ENCODE peak calls at places on chromosomes 6 and 20, in ten cellular contexts. K, V, H, O, E, C, N, R, Z and G are unnamed samples.

GRCh38 chr6:45576648-45577624 is 199.2 kb upstream of the SUPT3H start:
- DNase-seq in H (no peak), C (peak), E (no peak), O (no peak), V (peak), Z (peak), R (no peak), N (no peak), K (no peak), G (no peak)

GRCh38 chr6:160742090-160742489 is 40.0 kb downstream of the PLG start:
- DNase-seq in C (no peak), E (no peak), K (no peak), Z (no peak), R (no peak), N (no peak), H (no peak), O (no peak), V (no peak), G (no peak)

GRCh38 chr20:43916875-43917371 is 2.3 kb downstream of the TOX2 start:
- DNase-seq in H (peak), Z (peak), R (no peak), E (no peak), K (no peak), O (no peak), N (no peak), C (no peak), V (no peak), G (no peak)

GRCh38 chr6:130893277-130893676 is 66.1 kb downstream of the SMLR1 start:
- DNase-seq in C (no peak), V (no peak), O (no peak), H (no peak), R (no peak), K (no peak), Z (no peak), E (no peak), N (no peak), G (no peak)

GRCh38 chr6:111307275-111307858 is 175.7 kb downstream of the REV3L start:
- DNase-seq in K (no peak), N (no peak), R (no peak), E (no peak), O (no peak), C (no peak), H (no peak), Z (no peak), V (peak), G (no peak)

GRCh38 chr6:37218501-37218900 is 39.1 kb upstream of the TBC1D22B start:
- DNase-seq in C (no peak), H (no peak), O (no peak), Z (no peak), K (no peak), R (no peak), V (no peak), E (no peak), N (no peak), G (no peak)

GRCh38 chr20:4684837-4685413 is 36.8 kb upstream of the PRND start:
- DNase-seq in Z (peak), V (peak), O (no peak), C (no peak), K (peak), N (no peak), R (no peak), H (peak), E (no peak), G (no peak)

GRCh38 chr6:102885165-102885564 is 1491.7 kb downstream of the GRIK2 start:
- DNase-seq in K (no peak), E (no peak), O (no peak), H (no peak), N (no peak), Z (no peak), V (no peak), R (no peak), C (no peak), G (no peak)

GRCh38 chr6:90294989-90295853 is 1.4 kb downstream of the BACH2 start:
- DNase-seq in C (peak), R (no peak), E (peak), Z (peak), H (peak), O (peak), N (peak), K (peak), V (peak), G (peak)

GRCh38 chr6:15539722-15540270 is 123.0 kb downstream of the DTNBP1 start:
- DNase-seq in Z (no peak), V (peak), O (no peak), R (no peak), K (peak), H (no peak), E (no peak), C (no peak), N (no peak), G (no peak)

GRCh38 chr6:11217360-11218076 is 14.9 kb downstream of the NEDD9 start:
- DNase-seq in Z (no peak), V (no peak), N (no peak), E (no peak), R (no peak), O (no peak), H (no peak), C (no peak), K (no peak), G (no peak)

GRCh38 chr6:16129623-16130243 is 847 bp downstream of the MYLIP start:
- DNase-seq in C (peak), E (peak), K (no peak), N (no peak), H (peak), R (peak), V (no peak), Z (peak), O (no peak), G (no peak)

GRCh38 chr20:32474967-32475819 is 109.9 kb downstream of the NOL4L start:
- DNase-seq in C (peak), O (peak), E (peak), V (peak), R (peak), K (peak), N (peak), H (peak), Z (peak), G (no peak)

GRCh38 chr6:154408906-154409500 is 52.4 kb upstream of the IPCEF1 start:
- DNase-seq in V (peak), K (peak), H (peak), N (no peak), E (no peak), O (no peak), C (no peak), R (peak), Z (peak), G (no peak)

GRCh38 chr20:14716251-14716650 is 378.8 kb upstream of the FLRT3 start:
- DNase-seq in Z (no peak), E (peak), R (no peak), O (no peak), V (no peak), C (no peak), H (no peak), N (no peak), K (no peak), G (no peak)

GRCh38 chr6:44685213-44685612 is 297.7 kb downstream of the CDC5L start:
- DNase-seq in C (no peak), V (no peak), H (no peak), R (no peak), K (no peak), N (no peak), Z (no peak), O (no peak), E (no peak), G (no peak)

GRCh38 chr6:109961666-109962065 is 16.4 kb upstream of the GPR6 start:
- DNase-seq in C (no peak), R (no peak), V (no peak), K (no peak), E (no peak), H (peak), O (no peak), Z (peak), N (peak), G (no peak)

GRCh38 chr20:13262701-13263335 is 41.7 kb downstream of the ISM1 start:
- DNase-seq in C (no peak), H (no peak), N (no peak), Z (no peak), K (no peak), V (peak), O (no peak), R (no peak), E (no peak), G (no peak)

GRCh38 chr6:85452441-85452881 is 2.6 kb downstream of the NT5E start:
- DNase-seq in N (peak), C (no peak), R (no peak), Z (peak), O (no peak), K (peak), H (peak), E (no peak), V (peak), G (no peak)

GRCh38 chr20:64099880-64100565 is 7.3 kb downstream of the NPBWR2 start:
- DNase-seq in O (peak), Z (no peak), R (no peak), E (no peak), V (no peak), N (no peak), H (no peak), C (no peak), K (no peak), G (no peak)

GRCh38 chr6:150959071-150959637 is 93.7 kb downstream of the MTHFD1L start:
- DNase-seq in R (no peak), Z (no peak), C (no peak), O (no peak), E (no peak), N (peak), H (no peak), V (no peak), K (no peak), G (no peak)

GRCh38 chr20:20261159-20261558 is 106.7 kb upstream of the INSM1 start:
- DNase-seq in H (no peak), C (no peak), E (no peak), R (no peak), K (no peak), N (no peak), V (no peak), O (no peak), Z (no peak), G (no peak)

GRCh38 chr6:2940010-2940850 is 31.1 kb downstream of the SERPINB6 start:
- DNase-seq in C (no peak), O (no peak), R (no peak), K (no peak), E (no peak), Z (no peak), N (no peak), V (no peak), H (no peak), G (peak)

GRCh38 chr20:48308232-48308781 is 519.5 kb downstream of the PREX1 start:
- DNase-seq in V (no peak), H (no peak), K (no peak), O (no peak), C (no peak), N (no peak), R (no peak), E (no peak), Z (no peak), G (no peak)

GRCh38 chr6:44696686-44697085 is 309.2 kb downstream of the CDC5L start:
- DNase-seq in Z (no peak), H (no peak), O (no peak), K (peak), V (no peak), E (no peak), C (no peak), N (peak), R (no peak), G (no peak)

GRCh38 chr6:124798942-124799496 is 163.2 kb upstream of the RNF217 start:
- DNase-seq in N (no peak), V (peak), O (no peak), E (no peak), H (no peak), C (no peak), R (no peak), Z (no peak), K (no peak), G (no peak)

GRCh38 chr6:13480631-13481501 is 6.5 kb downstream of the GFOD1 start:
- DNase-seq in C (no peak), V (no peak), N (no peak), Z (peak), H (no peak), E (no peak), K (no peak), R (no peak), O (no peak), G (no peak)

GRCh38 chr20:21006611-21007010 is 99.5 kb downstream of the LINC00237 start:
- DNase-seq in C (no peak), H (no peak), N (no peak), K (no peak), O (no peak), R (no peak), V (no peak), E (no peak), Z (no peak), G (no peak)

GRCh38 chr6:139080255-139080920 is 51.8 kb downstream of the ABRACL start:
- DNase-seq in R (no peak), C (no peak), K (peak), N (peak), O (no peak), Z (peak), E (no peak), H (peak), V (no peak), G (no peak)

GRCh38 chr6:137779982-137780381 is 87.1 kb upstream of the TNFAIP3 start:
- DNase-seq in K (no peak), C (no peak), R (no peak), N (no peak), Z (no peak), V (no peak), E (no peak), O (no peak), H (no peak), G (no peak)

GRCh38 chr20:17568972-17569471 is 853 bp upstream of the DSTN start:
- DNase-seq in V (peak), E (peak), C (peak), O (peak), N (peak), Z (peak), K (peak), H (peak), R (peak), G (peak)

GRCh38 chr20:8853805-8854338 is 215.0 kb upstream of the PLCB4 start:
- DNase-seq in R (peak), N (peak), V (peak), E (peak), C (no peak), Z (peak), H (peak), K (peak), O (peak), G (peak)

GRCh38 chr6:36349240-36349639 is 12.6 kb upstream of the BNIP5 start:
- DNase-seq in C (no peak), V (no peak), K (no peak), R (no peak), H (no peak), E (no peak), Z (peak), N (no peak), O (peak), G (peak)

DNA sequence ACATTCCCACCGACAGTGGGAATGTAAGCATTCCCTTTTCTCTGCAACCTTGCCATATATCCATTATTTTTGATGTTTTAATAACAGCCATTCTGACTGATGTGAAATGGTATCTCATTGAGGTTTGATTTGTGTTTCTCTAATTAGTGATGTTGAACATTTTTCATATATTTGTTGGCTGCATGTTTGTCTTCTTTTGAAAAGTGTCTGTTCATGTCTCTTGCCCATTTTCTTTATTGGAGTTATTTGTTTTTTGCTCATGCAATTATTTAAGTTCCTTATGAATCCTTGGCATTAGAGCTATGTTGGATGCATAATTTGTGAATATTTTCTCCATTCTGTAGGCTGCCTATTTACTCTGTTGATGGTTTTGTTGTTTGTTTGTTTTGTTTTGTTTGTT is 18.0 kb upstream of the ABT1 start:
- DNase-seq in R (no peak), V (no peak), H (no peak), O (no peak), C (no peak), E (no peak), K (no peak), N (no peak), Z (no peak), G (no peak)
- H3K4me3 ChIP-seq in R (no peak), V (no peak), H (no peak), O (no peak), C (no peak), E (no peak), K (no peak), N (no peak), Z (no peak), G (no peak)

GRCh38 chr6:166826264-166826663 is 130.1 kb downstream of the RNASET2 start:
- DNase-seq in O (no peak), C (no peak), H (no peak), E (no peak), V (peak), N (peak), Z (peak), R (no peak), K (no peak), G (no peak)

GRCh38 chr6:166830185-166830890 is 126.0 kb downstream of the RNASET2 start:
- DNase-seq in K (no peak), R (no peak), Z (no peak), C (no peak), O (no peak), E (no peak), V (no peak), N (no peak), H (no peak), G (no peak)

GRCh38 chr6:166828397-166829002 is 127.8 kb downstream of the RNASET2 start:
- DNase-seq in V (no peak), O (no peak), N (no peak), C (no peak), E (no peak), Z (no peak), K (no peak), R (no peak), H (no peak), G (no peak)

GRCh38 chr6:166834049-166834448 is 122.3 kb downstream of the RNASET2 start:
- DNase-seq in K (no peak), V (no peak), Z (no peak), N (no peak), H (no peak), O (no peak), R (no peak), C (no peak), E (no peak), G (no peak)

GRCh38 chr6:166830891-166831363 is 125.4 kb downstream of the RNASET2 start:
- DNase-seq in V (no peak), K (no peak), R (no peak), E (no peak), C (no peak), O (no peak), H (no peak), Z (no peak), N (no peak), G (no peak)
- H3K4me3 ChIP-seq in V (no peak), K (no peak), R (no peak), E (no peak), C (no peak), O (no peak), H (no peak), Z (no peak), N (no peak), G (no peak)

GRCh38 chr20:62030834-62031434 is 34.7 kb downstream of the TAF4 start:
- DNase-seq in H (no peak), Z (no peak), C (peak), O (no peak), R (no peak), K (no peak), E (no peak), V (no peak), N (no peak), G (peak)
- H3K4me3 ChIP-seq in H (no peak), Z (no peak), C (no peak), O (no peak), R (no peak), K (no peak), E (no peak), V (no peak), N (no peak), G (no peak)

GRCh38 chr20:46650575-46651090 is 626 bp downstream of the SLC13A3 start:
- DNase-seq in V (no peak), K (no peak), H (no peak), O (no peak), N (no peak), C (no peak), Z (no peak), R (no peak), E (no peak), G (no peak)

GRCh38 chr20:46649650-46649949 is 1.7 kb downstream of the SLC13A3 start:
- DNase-seq in N (no peak), O (no peak), H (no peak), E (no peak), C (no peak), Z (no peak), K (no peak), V (no peak), R (no peak), G (no peak)

GRCh38 chr20:46649965-46650542 is 1.2 kb downstream of the SLC13A3 start:
- DNase-seq in C (no peak), K (no peak), R (no peak), O (no peak), N (no peak), V (no peak), H (no peak), Z (no peak), E (no peak), G (no peak)

GRCh38 chr20:46647469-46647868 is 3.8 kb downstream of the SLC13A3 start:
- DNase-seq in K (no peak), H (no peak), Z (no peak), E (peak), N (no peak), V (no peak), R (no peak), C (no peak), O (no peak), G (no peak)

DNA sequence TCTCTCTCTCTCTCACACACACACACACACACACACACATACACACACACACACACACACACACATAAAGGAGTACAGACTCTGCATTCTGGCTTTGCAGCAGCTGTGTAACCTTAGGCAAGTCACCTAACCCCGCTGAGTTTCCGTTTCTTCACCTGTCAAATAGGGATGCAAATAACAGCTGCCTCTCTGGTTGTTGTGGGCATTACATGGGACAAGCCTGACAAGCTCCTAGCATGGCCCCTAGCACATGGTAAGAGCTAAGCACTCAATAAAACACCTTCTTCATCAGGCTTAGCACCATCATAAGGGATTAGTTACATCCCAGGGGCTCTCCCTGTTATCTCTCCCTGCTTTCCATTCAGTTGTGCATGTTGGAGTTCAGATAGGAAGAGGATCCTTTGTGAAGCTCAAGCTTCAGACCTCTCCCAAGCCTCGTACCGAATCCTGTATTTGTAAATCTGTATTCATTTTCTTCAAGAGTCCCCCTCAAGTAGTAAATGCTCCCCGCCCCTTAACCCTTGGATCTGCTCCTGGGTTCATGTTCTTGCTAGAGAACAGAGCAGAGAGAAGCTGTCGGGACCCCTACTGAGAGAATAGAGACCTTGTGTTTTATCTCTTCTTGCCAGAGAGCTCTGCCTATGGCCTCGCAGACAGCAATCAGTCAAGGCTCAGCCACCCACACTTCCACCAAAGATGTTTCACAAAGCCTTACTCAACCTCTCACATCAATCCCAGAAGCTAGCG is 2.2 kb downstream of the SLC13A3 start:
- DNase-seq in O (no peak), E (peak), K (no peak), V (no peak), H (no peak), R (no peak), Z (no peak), C (no peak), N (no peak), G (no peak)
- H3K4me3 ChIP-seq in O (no peak), E (no peak), K (no peak), V (no peak), H (no peak), R (no peak), Z (no peak), C (peak), N (no peak), G (no peak)

GRCh38 chr6:157610451-157610999 is 212.5 kb upstream of the SNX9 start:
- DNase-seq in Z (no peak), O (no peak), C (no peak), V (no peak), H (no peak), K (no peak), E (no peak), N (no peak), R (no peak), G (no peak)

GRCh38 chr6:157614026-157614484 is 209.0 kb upstream of the SNX9 start:
- DNase-seq in H (peak), R (no peak), N (peak), Z (no peak), C (no peak), E (no peak), V (peak), O (no peak), K (no peak), G (no peak)

GRCh38 chr6:157611406-157611805 is 211.6 kb upstream of the SNX9 start:
- DNase-seq in N (no peak), K (no peak), C (no peak), H (no peak), O (no peak), V (no peak), Z (no peak), E (no peak), R (no peak), G (no peak)

GRCh38 chr6:157615411-157615763 is 207.7 kb upstream of the SNX9 start:
- DNase-seq in V (peak), R (no peak), O (no peak), Z (no peak), E (no peak), N (peak), C (no peak), H (peak), K (no peak), G (no peak)

GRCh38 chr6:157613011-157613522 is 210.0 kb upstream of the SNX9 start:
- DNase-seq in R (peak), E (no peak), Z (peak), H (peak), C (no peak), K (peak), O (no peak), V (peak), N (peak), G (no peak)
- H3K4me3 ChIP-seq in R (no peak), E (no peak), Z (peak), H (peak), C (no peak), K (peak), O (no peak), V (no peak), N (no peak), G (no peak)

GRCh38 chr6:54255881-54256280 is 52.4 kb upstream of the TINAG start:
- DNase-seq in H (peak), O (no peak), K (no peak), Z (peak), R (no peak), N (no peak), E (no peak), V (peak), C (no peak), G (no peak)
- H3K4me3 ChIP-seq in H (no peak), O (no peak), K (no peak), Z (no peak), R (no peak), N (no peak), E (no peak), V (no peak), C (no peak), G (no peak)

GRCh38 chr20:25148982-25149846 is 46.3 kb upstream of the ENTPD6 start:
- DNase-seq in H (no peak), K (peak), Z (no peak), E (no peak), O (no peak), C (no peak), N (peak), R (no peak), V (no peak), G (no peak)
- H3K4me3 ChIP-seq in H (no peak), K (no peak), Z (no peak), E (no peak), O (peak), C (no peak), N (peak), R (no peak), V (no peak), G (no peak)